ENCODE peak calls at places on chromosome X, in seven cellular contexts. One of them, this sample, is unnamed.

GRCh38 chrX:136587532-136587931 is 55.5 kb downstream of the VGLL1 start:
- DNase-seq in lower leg skin: no peak
- DNase-seq in right lobe of liver: no peak
- DNase-seq in Peyer's patch: no peak
- DNase-seq in heart left ventricle: no peak
- DNase-seq in A549: no peak
- DNase-seq in stomach: no peak
- DNase-seq in this sample: no peak

GRCh38 chrX:87517571-87518141 is at the start of gene KLHL4:
- DNase-seq in A549: no peak
- DNase-seq in right lobe of liver: no peak
- DNase-seq in stomach: no peak
- DNase-seq in heart left ventricle: peak; percentile 35
- DNase-seq in Peyer's patch: no peak
- DNase-seq in lower leg skin: no peak
- DNase-seq in this sample: no peak

GRCh38 chrX:50813843-50814661 is at the start of gene SHROOM4:
- DNase-seq in right lobe of liver: peak; percentile 57
- DNase-seq in Peyer's patch: peak; percentile 48
- DNase-seq in stomach: peak; percentile 28
- DNase-seq in A549: no peak
- DNase-seq in lower leg skin: no peak
- DNase-seq in heart left ventricle: peak; percentile 58
- DNase-seq in this sample: no peak

GRCh38 chrX:9566150-9566621 is 101.3 kb downstream of the TBL1X start:
- DNase-seq in stomach: peak; percentile 43
- DNase-seq in Peyer's patch: peak; percentile 75
- DNase-seq in lower leg skin: peak; percentile 51
- DNase-seq in right lobe of liver: peak; percentile 79
- DNase-seq in A549: peak; percentile 41
- DNase-seq in heart left ventricle: peak; percentile 55
- DNase-seq in this sample: no peak

GRCh38 chrX:39705299-39705698 is 392.5 kb downstream of the BCOR start:
- DNase-seq in Peyer's patch: peak; percentile 84
- DNase-seq in lower leg skin: peak; percentile 31
- DNase-seq in heart left ventricle: peak; percentile 60
- DNase-seq in A549: peak; percentile 52
- DNase-seq in right lobe of liver: peak; percentile 87
- DNase-seq in stomach: peak; percentile 67
- DNase-seq in this sample: no peak

GRCh38 chrX:112678831-112679230 is 907 bp downstream of the LHFPL1 start:
- DNase-seq in lower leg skin: no peak
- DNase-seq in A549: no peak
- DNase-seq in heart left ventricle: no peak
- DNase-seq in Peyer's patch: no peak
- DNase-seq in right lobe of liver: no peak
- DNase-seq in stomach: no peak
- DNase-seq in this sample: no peak

GRCh38 chrX:115318139-115318538 is 28.6 kb downstream of the LUZP4 start:
- DNase-seq in Peyer's patch: no peak
- DNase-seq in heart left ventricle: no peak
- DNase-seq in stomach: no peak
- DNase-seq in lower leg skin: no peak
- DNase-seq in A549: no peak
- DNase-seq in right lobe of liver: no peak
- DNase-seq in this sample: no peak

GRCh38 chrX:151828434-151829080 is 84.1 kb upstream of the MAGEA4 start:
- DNase-seq in heart left ventricle: no peak
- DNase-seq in A549: no peak
- DNase-seq in right lobe of liver: no peak
- DNase-seq in Peyer's patch: no peak
- DNase-seq in lower leg skin: no peak
- DNase-seq in stomach: no peak
- DNase-seq in this sample: no peak

GRCh38 chrX:130418740-130419139 is 17.0 kb downstream of the RBMX2 start:
- DNase-seq in right lobe of liver: no peak
- DNase-seq in heart left ventricle: no peak
- DNase-seq in stomach: no peak
- DNase-seq in A549: no peak
- DNase-seq in lower leg skin: no peak
- DNase-seq in Peyer's patch: no peak
- DNase-seq in this sample: no peak

GRCh38 chrX:79325263-79325958 is 41.7 kb downstream of the ITM2A start:
- DNase-seq in lower leg skin: no peak
- DNase-seq in heart left ventricle: no peak
- DNase-seq in Peyer's patch: no peak
- DNase-seq in A549: no peak
- DNase-seq in right lobe of liver: no peak
- DNase-seq in stomach: no peak
- DNase-seq in this sample: no peak

GRCh38 chrX:139931646-139932076 is 1.2 kb downstream of the ATP11C start:
- DNase-seq in stomach: no peak
- DNase-seq in right lobe of liver: no peak
- DNase-seq in heart left ventricle: peak; percentile 5
- DNase-seq in A549: no peak
- DNase-seq in Peyer's patch: no peak
- DNase-seq in lower leg skin: peak; percentile 14
- DNase-seq in this sample: no peak

GRCh38 chrX:42519666-42520231 is 258.2 kb downstream of the PPP1R2C start:
- DNase-seq in stomach: no peak
- DNase-seq in A549: no peak
- DNase-seq in heart left ventricle: no peak
- DNase-seq in lower leg skin: no peak
- DNase-seq in right lobe of liver: no peak
- DNase-seq in Peyer's patch: no peak
- DNase-seq in this sample: no peak

GRCh38 chrX:42597481-42597880 is 180.5 kb downstream of the PPP1R2C start:
- DNase-seq in A549: no peak
- DNase-seq in Peyer's patch: no peak
- DNase-seq in heart left ventricle: no peak
- DNase-seq in stomach: no peak
- DNase-seq in right lobe of liver: no peak
- DNase-seq in lower leg skin: no peak
- DNase-seq in this sample: no peak

GRCh38 chrX:79366556-79366887 is 612 bp downstream of the ITM2A start:
- DNase-seq in stomach: no peak
- DNase-seq in lower leg skin: no peak
- DNase-seq in Peyer's patch: no peak
- DNase-seq in heart left ventricle: no peak
- DNase-seq in A549: no peak
- DNase-seq in right lobe of liver: no peak
- DNase-seq in this sample: no peak

GRCh38 chrX:10828640-10829039 is 208.3 kb upstream of the MID1 start:
- DNase-seq in Peyer's patch: no peak
- DNase-seq in right lobe of liver: no peak
- DNase-seq in lower leg skin: no peak
- DNase-seq in stomach: peak; percentile 30
- DNase-seq in heart left ventricle: no peak
- DNase-seq in A549: no peak
- DNase-seq in this sample: no peak

GRCh38 chrX:1150569-1151347 is 61.7 kb downstream of the CRLF2 start:
- DNase-seq in lower leg skin: no peak
- DNase-seq in stomach: no peak
- DNase-seq in A549: no peak
- DNase-seq in heart left ventricle: no peak
- DNase-seq in Peyer's patch: peak; percentile 15
- DNase-seq in right lobe of liver: no peak
- DNase-seq in this sample: peak; percentile 16

GRCh38 chrX:19332983-19333382 is 10.7 kb upstream of the PDHA1 start:
- DNase-seq in A549: no peak
- DNase-seq in heart left ventricle: peak; percentile 22
- DNase-seq in Peyer's patch: peak; percentile 51
- DNase-seq in lower leg skin: no peak
- DNase-seq in right lobe of liver: no peak
- DNase-seq in stomach: no peak
- DNase-seq in this sample: peak; percentile 67

GRCh38 chrX:65920620-65921019 is 119.3 kb downstream of the VSIG4 start:
- DNase-seq in Peyer's patch: no peak
- DNase-seq in A549: no peak
- DNase-seq in heart left ventricle: no peak
- DNase-seq in right lobe of liver: no peak
- DNase-seq in lower leg skin: no peak
- DNase-seq in stomach: no peak
- DNase-seq in this sample: no peak

GRCh38 chrX:131621650-131622049 is 77.8 kb downstream of the OR13H1 start:
- DNase-seq in stomach: no peak
- DNase-seq in right lobe of liver: no peak
- DNase-seq in lower leg skin: no peak
- DNase-seq in heart left ventricle: no peak
- DNase-seq in A549: no peak
- DNase-seq in Peyer's patch: no peak
- DNase-seq in this sample: no peak

GRCh38 chrX:128739539-128739938 is 687.3 kb upstream of the ACTRT1 start:
- DNase-seq in heart left ventricle: no peak
- DNase-seq in right lobe of liver: no peak
- DNase-seq in Peyer's patch: no peak
- DNase-seq in lower leg skin: no peak
- DNase-seq in A549: no peak
- DNase-seq in stomach: no peak
- DNase-seq in this sample: no peak

GRCh38 chrX:112211459-112211858 is 128.9 kb upstream of the TRPC5 start:
- DNase-seq in lower leg skin: no peak
- DNase-seq in stomach: no peak
- DNase-seq in Peyer's patch: no peak
- DNase-seq in A549: no peak
- DNase-seq in heart left ventricle: no peak
- DNase-seq in right lobe of liver: no peak
- DNase-seq in this sample: no peak

GRCh38 chrX:1164322-1165288 is 47.8 kb downstream of the CRLF2 start:
- DNase-seq in right lobe of liver: no peak
- DNase-seq in heart left ventricle: no peak
- DNase-seq in Peyer's patch: no peak
- DNase-seq in lower leg skin: no peak
- DNase-seq in stomach: no peak
- DNase-seq in A549: peak; percentile 38
- DNase-seq in this sample: no peak

DNA sequence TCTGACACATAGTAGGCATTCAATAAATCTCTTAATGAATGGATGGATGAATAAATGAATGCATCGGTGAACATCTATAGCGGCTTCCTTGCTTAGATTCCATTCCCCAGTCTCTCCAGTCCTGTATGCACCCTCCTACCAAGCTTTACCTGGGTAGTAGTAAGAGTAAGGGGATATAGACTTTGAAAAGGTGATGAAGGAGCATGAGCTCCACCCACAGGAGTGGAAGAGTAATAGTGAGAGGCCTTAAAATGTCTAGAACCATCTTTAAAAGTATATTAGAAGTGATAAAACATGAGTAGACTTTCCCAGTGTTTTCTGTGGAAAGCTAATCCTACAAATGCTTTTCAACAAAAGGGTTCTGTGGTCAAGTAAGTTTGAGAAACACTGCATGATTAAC is 35.5 kb upstream of the GPC3 start:
- DNase-seq in heart left ventricle: no peak
- DNase-seq in Peyer's patch: no peak
- DNase-seq in right lobe of liver: no peak
- DNase-seq in stomach: no peak
- DNase-seq in A549: no peak
- DNase-seq in lower leg skin: no peak
- DNase-seq in this sample: no peak
- TF ChIP-seq CTCF in heart left ventricle: no peak
- TF ChIP-seq CTCF in Peyer's patch: no peak
- TF ChIP-seq CTCF in right lobe of liver: no peak
- TF ChIP-seq CTCF in stomach: no peak
- TF ChIP-seq CTCF in A549: no peak
- TF ChIP-seq CTCF in lower leg skin: no peak
- TF ChIP-seq CTCF in this sample: no peak

GRCh38 chrX:72108666-72109065 is 23.0 kb downstream of the RTL5 start:
- DNase-seq in A549: no peak
- DNase-seq in Peyer's patch: no peak
- DNase-seq in lower leg skin: no peak
- DNase-seq in heart left ventricle: no peak
- DNase-seq in stomach: no peak
- DNase-seq in right lobe of liver: no peak
- DNase-seq in this sample: peak; percentile 74
- TF ChIP-seq POLR2A in A549: no peak
- TF ChIP-seq POLR2A in Peyer's patch: no peak
- TF ChIP-seq POLR2A in lower leg skin: no peak
- TF ChIP-seq POLR2A in heart left ventricle: no peak
- TF ChIP-seq POLR2A in stomach: no peak
- TF ChIP-seq POLR2A in right lobe of liver: no peak
- TF ChIP-seq POLR2A in this sample: no peak

GRCh38 chrX:153927936-153928760 is 2.1 kb upstream of the ARHGAP4 start:
- DNase-seq in right lobe of liver: peak; percentile 98
- DNase-seq in stomach: peak; percentile 96
- DNase-seq in A549: peak; percentile 98
- DNase-seq in lower leg skin: peak; percentile 93
- DNase-seq in Peyer's patch: peak; percentile 98
- DNase-seq in heart left ventricle: peak; percentile 94
- DNase-seq in this sample: no peak

GRCh38 chrX:153925739-153926593 is at the start of gene ARHGAP4:
- DNase-seq in right lobe of liver: no peak
- DNase-seq in lower leg skin: no peak
- DNase-seq in heart left ventricle: no peak
- DNase-seq in stomach: no peak
- DNase-seq in Peyer's patch: peak; percentile 66
- DNase-seq in A549: no peak
- DNase-seq in this sample: no peak

GRCh38 chrX:153926594-153926862 is 464 bp upstream of the ARHGAP4 start:
- DNase-seq in lower leg skin: no peak
- DNase-seq in Peyer's patch: no peak
- DNase-seq in stomach: no peak
- DNase-seq in heart left ventricle: no peak
- DNase-seq in A549: no peak
- DNase-seq in right lobe of liver: no peak
- DNase-seq in this sample: no peak

GRCh38 chrX:153927686-153927935 is 1.5 kb upstream of the ARHGAP4 start:
- DNase-seq in Peyer's patch: no peak
- DNase-seq in lower leg skin: no peak
- DNase-seq in A549: peak; percentile 15
- DNase-seq in stomach: no peak
- DNase-seq in heart left ventricle: no peak
- DNase-seq in right lobe of liver: no peak
- DNase-seq in this sample: no peak

GRCh38 chrX:153926863-153927685 is 1.0 kb upstream of the ARHGAP4 start:
- DNase-seq in heart left ventricle: peak; percentile 57
- DNase-seq in stomach: peak; percentile 57
- DNase-seq in A549: no peak
- DNase-seq in right lobe of liver: peak; percentile 77
- DNase-seq in lower leg skin: no peak
- DNase-seq in Peyer's patch: peak; percentile 93
- DNase-seq in this sample: no peak
- TF ChIP-seq CTCF in heart left ventricle: no peak
- TF ChIP-seq CTCF in stomach: no peak
- TF ChIP-seq CTCF in A549: no peak
- TF ChIP-seq CTCF in right lobe of liver: no peak
- TF ChIP-seq CTCF in lower leg skin: no peak
- TF ChIP-seq CTCF in Peyer's patch: no peak
- TF ChIP-seq CTCF in this sample: no peak

GRCh38 chrX:13319953-13320352 is at the start of gene ATXN3L:
- DNase-seq in lower leg skin: no peak
- DNase-seq in A549: no peak
- DNase-seq in heart left ventricle: no peak
- DNase-seq in Peyer's patch: no peak
- DNase-seq in stomach: no peak
- DNase-seq in right lobe of liver: no peak
- DNase-seq in this sample: no peak
- TF ChIP-seq POLR2A in lower leg skin: no peak
- TF ChIP-seq POLR2A in A549: no peak
- TF ChIP-seq POLR2A in heart left ventricle: no peak
- TF ChIP-seq POLR2A in Peyer's patch: no peak
- TF ChIP-seq POLR2A in stomach: no peak
- TF ChIP-seq POLR2A in right lobe of liver: no peak
- TF ChIP-seq POLR2A in this sample: no peak

GRCh38 chrX:69133561-69134542 is 31.4 kb downstream of the PJA1 start:
- DNase-seq in A549: peak; percentile 58
- DNase-seq in lower leg skin: no peak
- DNase-seq in Peyer's patch: no peak
- DNase-seq in stomach: no peak
- DNase-seq in right lobe of liver: no peak
- DNase-seq in heart left ventricle: no peak
- DNase-seq in this sample: no peak
- TF ChIP-seq CTCF in A549: peak; percentile 51
- TF ChIP-seq CTCF in lower leg skin: no peak
- TF ChIP-seq CTCF in Peyer's patch: peak; percentile 29
- TF ChIP-seq CTCF in stomach: no peak
- TF ChIP-seq CTCF in right lobe of liver: peak; percentile 49
- TF ChIP-seq CTCF in heart left ventricle: peak; percentile 49
- TF ChIP-seq CTCF in this sample: no peak